ENCODE peak calls at places on chromosome 12, in five cellular contexts. F, Z, H, C and G are unnamed samples.

GRCh38 chr12:67357726-67358125 is 88.6 kb downstream of the CAND1 start:
- DNase-seq in F (no peak), Z (no peak), H (no peak), C (no peak), G (no peak)

GRCh38 chr12:57110189-57111045 is 745 bp downstream of the STAT6 start:
- DNase-seq in F (peak; percentile 83), Z (peak; percentile 53), H (peak; percentile 78), C (no peak), G (peak; percentile 94)

GRCh38 chr12:114238808-114239207 is 167.1 kb downstream of the TBX5 start:
- DNase-seq in F (no peak), Z (no peak), H (no peak), C (no peak), G (peak; percentile 64)

GRCh38 chr12:100145643-100146042 is 3.0 kb upstream of the BLTP3B start:
- DNase-seq in F (no peak), Z (no peak), H (no peak), C (no peak), G (no peak)

GRCh38 chr12:13347241-13348043 is 150.9 kb downstream of the EMP1 start:
- DNase-seq in F (no peak), Z (no peak), H (peak; percentile 69), C (peak; percentile 91), G (no peak)

GRCh38 chr12:89542912-89543592 is 17.2 kb upstream of the POC1B start:
- DNase-seq in F (peak; percentile 59), Z (peak; percentile 12), H (peak; percentile 15), C (no peak), G (peak; percentile 51)

GRCh38 chr12:66160704-66161103 is 9.1 kb downstream of the TMBIM4 start:
- DNase-seq in F (no peak), Z (no peak), H (no peak), C (no peak), G (peak; percentile 16)

GRCh38 chr12:127115468-127116035 is 1151.4 kb upstream of the TMEM132C start:
- DNase-seq in F (no peak), Z (no peak), H (no peak), C (no peak), G (no peak)

GRCh38 chr12:3947781-3948180 is 74.6 kb upstream of the PARP11 start:
- DNase-seq in F (peak; percentile 18), Z (no peak), H (no peak), C (no peak), G (no peak)

GRCh38 chr12:51238037-51238509 is 553 bp upstream of the DAZAP2 start:
- DNase-seq in F (peak; percentile 25), Z (peak; percentile 4), H (no peak), C (no peak), G (no peak)

GRCh38 chr12:28415755-28416154 is 225.5 kb downstream of the CCDC91 start:
- DNase-seq in F (no peak), Z (no peak), H (no peak), C (peak; percentile 65), G (no peak)

GRCh38 chr12:52010152-52010622 is 3.4 kb downstream of the TAMALIN start:
- DNase-seq in F (peak; percentile 48), Z (no peak), H (no peak), C (no peak), G (peak; percentile 96)

GRCh38 chr12:89073027-89073398 is 279.3 kb downstream of the DUSP6 start:
- DNase-seq in F (no peak), Z (no peak), H (no peak), C (peak; percentile 88), G (no peak)

GRCh38 chr12:109097435-109098141 is at the start of gene UNG:
- DNase-seq in F (peak; percentile 95), Z (peak; percentile 92), H (peak; percentile 95), C (peak; percentile 72), G (peak; percentile 99)

GRCh38 chr12:51923506-51924365 is 16.4 kb downstream of the ACVRL1 start:
- DNase-seq in F (peak; percentile 42), Z (peak; percentile 12), H (peak; percentile 40), C (no peak), G (peak; percentile 74)

GRCh38 chr12:132560421-132560830 is 50.0 kb downstream of the LRCOL1 start:
- DNase-seq in F (peak; percentile 35), Z (no peak), H (no peak), C (no peak), G (no peak)

GRCh38 chr12:130075497-130076076 is 86.7 kb upstream of the FZD10 start:
- DNase-seq in F (no peak), Z (no peak), H (no peak), C (no peak), G (no peak)

GRCh38 chr12:124441443-124442190 is 125.8 kb downstream of the NCOR2 start:
- DNase-seq in F (no peak), Z (no peak), H (no peak), C (peak; percentile 76), G (no peak)

GRCh38 chr12:105733579-105733978 is 403.1 kb downstream of the C12orf75 start:
- DNase-seq in F (no peak), Z (no peak), H (no peak), C (no peak), G (no peak)

GRCh38 chr12:102022286-102022685 is 39.5 kb downstream of the WASHC3 start:
- DNase-seq in F (no peak), Z (no peak), H (no peak), C (no peak), G (no peak)

GRCh38 chr12:18521461-18521860 is 216.4 kb downstream of the PLCZ1 start:
- DNase-seq in F (no peak), Z (no peak), H (no peak), C (no peak), G (no peak)

GRCh38 chr12:54017027-54017788 is 8.4 kb downstream of the HOXC8 start:
- DNase-seq in F (no peak), Z (no peak), H (no peak), C (no peak), G (no peak)

GRCh38 chr12:46538976-46539375 is 166.4 kb upstream of the SLC38A2 start:
- DNase-seq in F (no peak), Z (no peak), H (no peak), C (no peak), G (no peak)

GRCh38 chr12:64194333-64195149 is 27.6 kb downstream of the KICS2 start:
- DNase-seq in F (no peak), Z (no peak), H (no peak), C (no peak), G (peak; percentile 13)

GRCh38 chr12:5756443-5756842 is 188.6 kb downstream of the ANO2 start:
- DNase-seq in F (no peak), Z (no peak), H (no peak), C (no peak), G (no peak)

GRCh38 chr12:49953146-49953545 is 2.6 kb downstream of the AQP2 start:
- DNase-seq in F (no peak), Z (no peak), H (no peak), C (no peak), G (no peak)

GRCh38 chr12:40473979-40474378 is 218.3 kb upstream of the CNTN1 start:
- DNase-seq in F (no peak), Z (no peak), H (no peak), C (no peak), G (no peak)

GRCh38 chr12:51865757-51866270 is 17.3 kb upstream of the FIGNL2 start:
- DNase-seq in F (no peak), Z (no peak), H (no peak), C (no peak), G (peak; percentile 14)

GRCh38 chr12:32419520-32419960 is 20.2 kb downstream of the FGD4 start:
- DNase-seq in F (no peak), Z (no peak), H (no peak), C (no peak), G (no peak)

GRCh38 chr12:122086641-122087285 is 8.2 kb downstream of the MLXIP start:
- DNase-seq in F (no peak), Z (no peak), H (no peak), C (no peak), G (peak; percentile 83)

GRCh38 chr12:68481181-68481941 is 129.3 kb upstream of the RAP1B start:
- DNase-seq in F (no peak), Z (no peak), H (no peak), C (no peak), G (no peak)

GRCh38 chr12:131104464-131105350 is 151.0 kb downstream of the ADGRD1 start:
- DNase-seq in F (peak; percentile 57), Z (peak; percentile 34), H (peak; percentile 71), C (peak; percentile 12), G (peak; percentile 95)

GRCh38 chr12:130437555-130438242 is 100.0 kb downstream of the PIWIL1 start:
- DNase-seq in F (no peak), Z (no peak), H (no peak), C (no peak), G (no peak)

GRCh38 chr12:105083551-105084105 is 630 bp downstream of the ALDH1L2 start:
- DNase-seq in F (no peak), Z (no peak), H (no peak), C (no peak), G (peak; percentile 89)

GRCh38 chr12:69570545-69571399 is 14.5 kb upstream of the CCT2 start:
- DNase-seq in F (peak; percentile 62), Z (peak; percentile 6), H (peak; percentile 15), C (no peak), G (peak; percentile 59)

GRCh38 chr12:48934312-48934706 is 9.0 kb upstream of the FKBP11 start:
- DNase-seq in F (no peak), Z (no peak), H (no peak), C (no peak), G (no peak)

GRCh38 chr12:23277831-23278230 is 652.9 kb downstream of the ETNK1 start:
- DNase-seq in F (no peak), Z (no peak), H (no peak), C (no peak), G (no peak)